ENCODE peak calls at places on chromosome 4, in ten cellular contexts. K, V, F, X, P, N, Z, A, J and O are unnamed samples.

GRCh38 chr4:138510053-138510452 is 267.9 kb upstream of the SLC7A11 start:
- DNase-seq in K (peak; percentile 57), J (no peak), F (no peak), V (no peak), P (no peak), N (no peak), Z (peak; percentile 33), A (no peak), X (no peak), O (peak; percentile 16)

GRCh38 chr4:53928825-53929224 is 135.6 kb downstream of the CHIC2 start:
- DNase-seq in K (peak; percentile 72), X (no peak), A (no peak), J (no peak), N (no peak), P (no peak), V (peak; percentile 86), F (no peak), Z (no peak), O (no peak)

GRCh38 chr4:38562751-38563198 is 101.2 kb upstream of the KLF3 start:
- DNase-seq in Z (no peak), P (no peak), A (peak; percentile 18), J (no peak), V (no peak), N (peak; percentile 68), X (no peak), K (peak; percentile 5), F (peak; percentile 19), O (no peak)

GRCh38 chr4:168580228-168580627 is 83.4 kb downstream of the PALLD start:
- DNase-seq in N (no peak), Z (no peak), K (no peak), P (no peak), V (no peak), F (no peak), A (no peak), X (no peak), J (no peak), O (no peak)

GRCh38 chr4:28555851-28556250 is 1695.2 kb downstream of the STIM2 start:
- DNase-seq in J (no peak), N (no peak), X (no peak), P (no peak), Z (no peak), K (no peak), V (no peak), A (no peak), F (no peak), O (peak; percentile 71)

GRCh38 chr4:16717266-16717970 is 181.0 kb downstream of the LDB2 start:
- DNase-seq in J (no peak), N (no peak), K (peak; percentile 64), P (no peak), V (no peak), F (no peak), X (no peak), Z (no peak), A (no peak), O (peak; percentile 40)

GRCh38 chr4:26787461-26788340 is 72.9 kb upstream of the STIM2 start:
- DNase-seq in A (peak; percentile 80), X (peak; percentile 66), K (peak; percentile 79), N (peak; percentile 56), F (no peak), J (peak; percentile 83), P (no peak), Z (peak; percentile 63), V (no peak), O (peak; percentile 36)

GRCh38 chr4:177051473-177052060 is 258.1 kb upstream of the NEIL3 start:
- DNase-seq in J (no peak), Z (peak; percentile 7), P (no peak), K (no peak), V (no peak), X (peak; percentile 20), F (peak; percentile 5), A (no peak), N (no peak), O (no peak)

GRCh38 chr4:13495753-13496152 is 11.6 kb upstream of the RAB28 start:
- DNase-seq in A (no peak), V (no peak), F (no peak), K (no peak), J (no peak), P (no peak), N (no peak), Z (no peak), X (no peak), O (no peak)

GRCh38 chr4:130545171-130545570 is 1449.2 kb downstream of the C4orf33 start:
- DNase-seq in A (no peak), X (no peak), F (no peak), P (no peak), K (no peak), V (no peak), J (no peak), Z (no peak), N (no peak), O (no peak)

GRCh38 chr4:145716200-145716599 is 36.3 kb downstream of the C4orf51 start:
- DNase-seq in J (no peak), V (peak; percentile 75), N (no peak), F (no peak), X (no peak), A (no peak), P (no peak), K (peak; percentile 10), Z (no peak), O (no peak)

GRCh38 chr4:106258145-106259045 is 57.6 kb downstream of the TBCK start:
- DNase-seq in X (no peak), F (no peak), J (no peak), A (no peak), V (peak; percentile 57), K (peak; percentile 16), Z (no peak), P (no peak), N (no peak), O (no peak)